ENCODE peak calls at places on chromosome 10, in nine cellular contexts. One of them, this sample, is unnamed.

GRCh38 chr10:5942001-5942400 is 35.3 kb downstream of the IL15RA start:
- DNase-seq in HCT116: no peak
- DNase-seq in A549: no peak
- DNase-seq in SK-N-SH: no peak
- DNase-seq in GM23338: no peak
- DNase-seq in K562: no peak
- DNase-seq in Panc1: no peak
- DNase-seq in HepG2: no peak
- DNase-seq in GM12878: no peak
- DNase-seq in this sample: no peak

GRCh38 chr10:119222966-119223386 is 15.6 kb downstream of the GRK5 start:
- DNase-seq in A549: no peak
- DNase-seq in GM12878: no peak
- DNase-seq in Panc1: no peak
- DNase-seq in GM23338: no peak
- DNase-seq in K562: no peak
- DNase-seq in HCT116: no peak
- DNase-seq in HepG2: no peak
- DNase-seq in SK-N-SH: no peak
- DNase-seq in this sample: no peak

GRCh38 chr10:67239864-67240497 is 314.1 kb downstream of the LRRTM3 start:
- DNase-seq in SK-N-SH: no peak
- DNase-seq in Panc1: no peak
- DNase-seq in HCT116: no peak
- DNase-seq in A549: no peak
- DNase-seq in GM12878: no peak
- DNase-seq in GM23338: no peak
- DNase-seq in K562: no peak
- DNase-seq in HepG2: no peak
- DNase-seq in this sample: no peak

GRCh38 chr10:103480521-103480920 is 1.5 kb upstream of the CALHM3 start:
- DNase-seq in A549: no peak
- DNase-seq in GM23338: no peak
- DNase-seq in K562: no peak
- DNase-seq in HepG2: no peak
- DNase-seq in Panc1: no peak
- DNase-seq in SK-N-SH: no peak
- DNase-seq in GM12878: no peak
- DNase-seq in HCT116: no peak
- DNase-seq in this sample: no peak

GRCh38 chr10:119494224-119495060 is 48.1 kb downstream of the RGS10 start:
- DNase-seq in HCT116: no peak
- DNase-seq in SK-N-SH: no peak
- DNase-seq in Panc1: peak; percentile 8
- DNase-seq in A549: no peak
- DNase-seq in K562: no peak
- DNase-seq in HepG2: no peak
- DNase-seq in GM23338: no peak
- DNase-seq in GM12878: no peak
- DNase-seq in this sample: no peak

GRCh38 chr10:114301951-114302710 is 63.1 kb downstream of the VWA2 start:
- DNase-seq in A549: no peak
- DNase-seq in K562: no peak
- DNase-seq in HepG2: no peak
- DNase-seq in GM12878: no peak
- DNase-seq in SK-N-SH: no peak
- DNase-seq in GM23338: no peak
- DNase-seq in Panc1: no peak
- DNase-seq in HCT116: no peak
- DNase-seq in this sample: no peak

GRCh38 chr10:44383749-44384600 is 922 bp downstream of the CXCL12 start:
- DNase-seq in K562: no peak
- DNase-seq in HCT116: no peak
- DNase-seq in A549: no peak
- DNase-seq in Panc1: no peak
- DNase-seq in GM12878: no peak
- DNase-seq in HepG2: no peak
- DNase-seq in GM23338: peak; percentile 63
- DNase-seq in SK-N-SH: peak; percentile 43
- DNase-seq in this sample: no peak

GRCh38 chr10:48805411-48805810 is 120.7 kb downstream of the WDFY4 start:
- DNase-seq in GM12878: no peak
- DNase-seq in HepG2: no peak
- DNase-seq in Panc1: no peak
- DNase-seq in SK-N-SH: no peak
- DNase-seq in A549: no peak
- DNase-seq in GM23338: no peak
- DNase-seq in K562: no peak
- DNase-seq in HCT116: no peak
- DNase-seq in this sample: no peak

GRCh38 chr10:43986396-43986795 is 337.7 kb upstream of the ZNF32 start:
- DNase-seq in Panc1: no peak
- DNase-seq in HepG2: no peak
- DNase-seq in GM12878: no peak
- DNase-seq in GM23338: no peak
- DNase-seq in HCT116: no peak
- DNase-seq in K562: no peak
- DNase-seq in SK-N-SH: no peak
- DNase-seq in A549: no peak
- DNase-seq in this sample: no peak

GRCh38 chr10:104339469-104340098 is 1.3 kb upstream of the ITPRIP start:
- DNase-seq in HepG2: peak; percentile 56
- DNase-seq in GM23338: no peak
- DNase-seq in HCT116: no peak
- DNase-seq in A549: no peak
- DNase-seq in K562: no peak
- DNase-seq in GM12878: no peak
- DNase-seq in Panc1: no peak
- DNase-seq in SK-N-SH: no peak
- DNase-seq in this sample: no peak

GRCh38 chr10:3222068-3222467 is 49.5 kb upstream of the PITRM1 start:
- DNase-seq in HepG2: no peak
- DNase-seq in HCT116: no peak
- DNase-seq in A549: no peak
- DNase-seq in GM12878: no peak
- DNase-seq in SK-N-SH: no peak
- DNase-seq in K562: no peak
- DNase-seq in Panc1: no peak
- DNase-seq in GM23338: peak; percentile 81
- DNase-seq in this sample: no peak

GRCh38 chr10:128463991-128464755 is 337.9 kb upstream of the MKI67 start:
- DNase-seq in GM12878: peak; percentile 4
- DNase-seq in A549: no peak
- DNase-seq in HCT116: peak; percentile 48
- DNase-seq in Panc1: peak; percentile 7
- DNase-seq in SK-N-SH: no peak
- DNase-seq in HepG2: peak; percentile 51
- DNase-seq in K562: no peak
- DNase-seq in GM23338: peak; percentile 67
- DNase-seq in this sample: no peak

GRCh38 chr10:112663181-112663879 is 216.3 kb downstream of the VTI1A start:
- DNase-seq in SK-N-SH: no peak
- DNase-seq in K562: no peak
- DNase-seq in GM23338: no peak
- DNase-seq in GM12878: no peak
- DNase-seq in A549: peak; percentile 15
- DNase-seq in HCT116: peak; percentile 75
- DNase-seq in HepG2: peak; percentile 10
- DNase-seq in Panc1: no peak
- DNase-seq in this sample: no peak

GRCh38 chr10:86671985-86672710 is 3.8 kb downstream of the LDB3 start:
- DNase-seq in HCT116: no peak
- DNase-seq in HepG2: no peak
- DNase-seq in GM23338: peak; percentile 24
- DNase-seq in A549: no peak
- DNase-seq in K562: no peak
- DNase-seq in Panc1: no peak
- DNase-seq in GM12878: no peak
- DNase-seq in SK-N-SH: no peak
- DNase-seq in this sample: no peak

GRCh38 chr10:71577345-71577744 is 142.2 kb downstream of the C10orf105 start:
- DNase-seq in SK-N-SH: no peak
- DNase-seq in HCT116: no peak
- DNase-seq in GM12878: no peak
- DNase-seq in Panc1: no peak
- DNase-seq in K562: no peak
- DNase-seq in GM23338: no peak
- DNase-seq in HepG2: no peak
- DNase-seq in A549: no peak
- DNase-seq in this sample: no peak

GRCh38 chr10:11877506-11877905 is 54.4 kb downstream of the PROSER2 start:
- DNase-seq in K562: no peak
- DNase-seq in A549: no peak
- DNase-seq in HCT116: no peak
- DNase-seq in SK-N-SH: no peak
- DNase-seq in Panc1: no peak
- DNase-seq in GM12878: no peak
- DNase-seq in HepG2: no peak
- DNase-seq in GM23338: no peak
- DNase-seq in this sample: no peak

GRCh38 chr10:104582604-104582951 is 58.5 kb upstream of the SORCS3 start:
- DNase-seq in HepG2: no peak
- DNase-seq in K562: no peak
- DNase-seq in HCT116: no peak
- DNase-seq in A549: no peak
- DNase-seq in GM23338: no peak
- DNase-seq in GM12878: no peak
- DNase-seq in SK-N-SH: no peak
- DNase-seq in Panc1: no peak
- DNase-seq in this sample: no peak

GRCh38 chr10:119507115-119507514 is 35.4 kb downstream of the RGS10 start:
- DNase-seq in SK-N-SH: no peak
- DNase-seq in GM12878: no peak
- DNase-seq in A549: no peak
- DNase-seq in GM23338: no peak
- DNase-seq in HepG2: no peak
- DNase-seq in Panc1: no peak
- DNase-seq in HCT116: no peak
- DNase-seq in K562: no peak
- DNase-seq in this sample: no peak

GRCh38 chr10:33703897-33704825 is 369.7 kb upstream of the NRP1 start:
- DNase-seq in GM12878: no peak
- DNase-seq in K562: no peak
- DNase-seq in A549: no peak
- DNase-seq in Panc1: no peak
- DNase-seq in HepG2: no peak
- DNase-seq in HCT116: no peak
- DNase-seq in GM23338: no peak
- DNase-seq in SK-N-SH: no peak
- DNase-seq in this sample: no peak
- TF ChIP-seq REST in GM12878: no peak
- TF ChIP-seq REST in K562: no peak
- TF ChIP-seq REST in A549: no peak
- TF ChIP-seq REST in Panc1: no peak
- TF ChIP-seq REST in HepG2: no peak
- TF ChIP-seq REST in HCT116: no peak
- TF ChIP-seq REST in GM23338: no peak
- TF ChIP-seq REST in SK-N-SH: no peak
- TF ChIP-seq REST in this sample: no peak

GRCh38 chr10:95840121-95840520 is 67.7 kb upstream of the CC2D2B start:
- DNase-seq in K562: no peak
- DNase-seq in A549: no peak
- DNase-seq in HCT116: no peak
- DNase-seq in GM12878: no peak
- DNase-seq in SK-N-SH: no peak
- DNase-seq in GM23338: no peak
- DNase-seq in HepG2: no peak
- DNase-seq in Panc1: no peak
- DNase-seq in this sample: no peak
- TF ChIP-seq REST in K562: no peak
- TF ChIP-seq REST in A549: no peak
- TF ChIP-seq REST in HCT116: no peak
- TF ChIP-seq REST in GM12878: no peak
- TF ChIP-seq REST in SK-N-SH: no peak
- TF ChIP-seq REST in GM23338: no peak
- TF ChIP-seq REST in HepG2: no peak
- TF ChIP-seq REST in Panc1: no peak
- TF ChIP-seq REST in this sample: no peak

GRCh38 chr10:110363572-110364411 is 59.1 kb upstream of the SMNDC1 start:
- DNase-seq in HepG2: no peak
- DNase-seq in Panc1: no peak
- DNase-seq in GM23338: no peak
- DNase-seq in GM12878: no peak
- DNase-seq in SK-N-SH: no peak
- DNase-seq in A549: no peak
- DNase-seq in K562: no peak
- DNase-seq in HCT116: no peak
- DNase-seq in this sample: no peak
- TF ChIP-seq REST in HepG2: no peak
- TF ChIP-seq REST in Panc1: no peak
- TF ChIP-seq REST in GM23338: no peak
- TF ChIP-seq REST in GM12878: no peak
- TF ChIP-seq REST in SK-N-SH: no peak
- TF ChIP-seq REST in A549: no peak
- TF ChIP-seq REST in K562: no peak
- TF ChIP-seq REST in HCT116: no peak
- TF ChIP-seq REST in this sample: no peak

GRCh38 chr10:82953909-82954308 is 1078.9 kb downstream of the NRG3 start:
- DNase-seq in HepG2: no peak
- DNase-seq in HCT116: no peak
- DNase-seq in GM23338: peak; percentile 32
- DNase-seq in GM12878: no peak
- DNase-seq in A549: no peak
- DNase-seq in Panc1: no peak
- DNase-seq in SK-N-SH: no peak
- DNase-seq in K562: no peak
- DNase-seq in this sample: no peak

GRCh38 chr10:82953331-82953730 is 1078.3 kb downstream of the NRG3 start:
- DNase-seq in GM12878: no peak
- DNase-seq in A549: no peak
- DNase-seq in Panc1: no peak
- DNase-seq in GM23338: no peak
- DNase-seq in K562: no peak
- DNase-seq in SK-N-SH: no peak
- DNase-seq in HepG2: no peak
- DNase-seq in HCT116: no peak
- DNase-seq in this sample: no peak

DNA sequence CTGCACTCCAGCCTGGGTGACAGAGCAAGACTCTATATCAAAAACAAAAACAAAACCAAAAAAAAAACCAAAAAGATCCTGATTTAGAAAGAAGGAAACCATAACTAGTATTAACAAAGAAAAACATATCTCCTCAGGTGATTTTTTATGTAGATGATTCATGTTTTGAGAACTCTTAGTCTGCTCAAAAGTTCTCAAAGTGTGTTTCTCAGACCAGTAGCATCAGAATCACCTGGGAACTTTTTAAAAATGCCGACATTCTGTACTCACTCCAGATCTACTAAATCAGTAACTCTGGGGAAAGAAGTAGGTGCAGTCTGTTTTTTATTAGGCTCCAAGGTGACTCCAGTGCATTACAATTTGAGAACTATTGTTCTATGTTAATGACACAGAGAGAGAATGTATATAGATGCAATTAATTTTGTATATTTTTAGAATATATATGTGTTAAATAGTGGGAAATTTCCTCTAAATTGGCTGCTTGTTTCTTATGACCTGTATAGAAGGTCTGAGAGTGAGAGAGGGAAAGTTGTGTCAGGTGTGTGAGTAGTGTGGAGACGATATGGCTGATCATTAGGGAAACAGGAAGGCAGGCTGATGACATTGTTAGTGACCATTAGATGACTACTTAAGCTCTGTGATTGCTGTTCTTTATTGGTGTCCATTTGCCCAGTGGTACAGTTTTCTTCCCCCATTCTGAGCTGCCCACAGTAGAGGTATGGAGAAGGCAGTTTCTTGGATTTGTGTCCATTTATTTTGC is 1075.0 kb downstream of the NRG3 start:
- DNase-seq in A549: no peak
- DNase-seq in K562: no peak
- DNase-seq in GM12878: no peak
- DNase-seq in GM23338: no peak
- DNase-seq in HCT116: no peak
- DNase-seq in Panc1: no peak
- DNase-seq in HepG2: no peak
- DNase-seq in SK-N-SH: no peak
- DNase-seq in this sample: no peak
- TF ChIP-seq REST in A549: no peak
- TF ChIP-seq REST in K562: no peak
- TF ChIP-seq REST in GM12878: no peak
- TF ChIP-seq REST in GM23338: no peak
- TF ChIP-seq REST in HCT116: no peak
- TF ChIP-seq REST in Panc1: no peak
- TF ChIP-seq REST in HepG2: no peak
- TF ChIP-seq REST in SK-N-SH: no peak
- TF ChIP-seq REST in this sample: no peak

This sample was measured in HL-60.